ENCODE peak calls at places on chromosome 20, in five cellular contexts. X is HL-60, V is transverse colon, P is spleen, W is prostate gland. M is an unnamed sample.

GRCh38 chr20:4225778-4226177 is 210.4 kb upstream of the RNF24 start:
- DNase-seq in V (no peak), X (no peak), P (no peak), W (no peak), M (no peak)

GRCh38 chr20:25030007-25030648 is 27.8 kb downstream of the ACSS1 start:
- DNase-seq in X (no peak), P (peak; percentile 41), V (no peak), W (no peak), M (no peak)

GRCh38 chr20:49893242-49894072 is 21.9 kb downstream of the SPATA2 start:
- DNase-seq in P (peak; percentile 42), V (no peak), X (no peak), W (no peak), M (no peak)

GRCh38 chr20:408843-409696 is 971 bp downstream of the RBCK1 start:
- DNase-seq in X (no peak), P (no peak), V (no peak), W (no peak), M (no peak)

GRCh38 chr20:64131406-64131805 is 24.0 kb upstream of the NPBWR2 start:
- DNase-seq in X (no peak), V (no peak), P (peak; percentile 33), W (no peak), M (peak; percentile 8)

GRCh38 chr20:4135385-4136077 is 120.2 kb upstream of the RNF24 start:
- DNase-seq in W (no peak), V (peak; percentile 30), P (no peak), X (peak; percentile 78), M (no peak)

GRCh38 chr20:59780494-59781185 is 152.8 kb downstream of the SYCP2 start:
- DNase-seq in V (no peak), P (no peak), X (no peak), W (no peak), M (no peak)

GRCh38 chr20:40880063-40880715 is 148.4 kb upstream of the TOP1 start:
- DNase-seq in X (no peak), V (no peak), P (no peak), W (no peak), M (no peak)

GRCh38 chr20:54208492-54209044 is 681 bp downstream of the PFDN4 start:
- DNase-seq in X (peak; percentile 15), V (no peak), P (no peak), W (no peak), M (no peak)

GRCh38 chr20:45406260-45407066 is 1.6 kb upstream of the DBNDD2 start:
- DNase-seq in P (peak; percentile 85), V (peak; percentile 84), W (peak; percentile 63), X (peak; percentile 62), M (peak; percentile 37)

GRCh38 chr20:50323209-50323608 is 132.6 kb downstream of the CEBPB start:
- DNase-seq in W (no peak), V (peak; percentile 0), P (peak; percentile 14), X (no peak), M (no peak)

GRCh38 chr20:8855315-8855714 is 213.6 kb upstream of the PLCB4 start:
- DNase-seq in V (no peak), W (no peak), P (no peak), X (no peak), M (no peak)

GRCh38 chr20:7387638-7388193 is 552.5 kb downstream of the HAO1 start:
- DNase-seq in P (no peak), W (no peak), V (no peak), X (no peak), M (no peak)

GRCh38 chr20:43746344-43747137 is 19.7 kb upstream of the GTSF1L start:
- DNase-seq in W (no peak), V (no peak), X (no peak), P (no peak), M (no peak)

GRCh38 chr20:50351541-50351940 is 158.6 kb upstream of the PTPN1 start:
- DNase-seq in V (no peak), X (no peak), P (no peak), W (no peak), M (no peak)

GRCh38 chr20:36468149-36469000 is 72.9 kb upstream of the MYL9 start:
- DNase-seq in V (no peak), X (no peak), P (no peak), W (peak; percentile 21), M (no peak)

GRCh38 chr20:17895641-17896246 is 72.8 kb downstream of the SNX5 start:
- DNase-seq in V (peak; percentile 58), P (peak; percentile 88), W (no peak), X (no peak), M (peak; percentile 54)

GRCh38 chr20:56111951-56112730 is 106.8 kb upstream of the CBLN4 start:
- DNase-seq in W (no peak), X (no peak), P (no peak), V (no peak), M (no peak)

GRCh38 chr20:25278636-25279361 is 30.9 kb downstream of the PYGB start:
- DNase-seq in X (no peak), P (peak; percentile 71), W (no peak), V (peak; percentile 6), M (no peak)

GRCh38 chr20:38489181-38489580 is 16.5 kb downstream of the RALGAPB start:
- DNase-seq in V (no peak), X (no peak), P (no peak), W (no peak), M (no peak)

GRCh38 chr20:47379433-47380150 is 23.1 kb upstream of the ZMYND8 start:
- DNase-seq in V (no peak), W (no peak), X (no peak), P (no peak), M (no peak)

GRCh38 chr20:17912916-17913315 is 55.7 kb downstream of the SNX5 start:
- DNase-seq in X (no peak), P (no peak), W (no peak), V (no peak), M (no peak)

GRCh38 chr20:49403012-49403411 is 79.5 kb downstream of the KCNB1 start:
- DNase-seq in X (no peak), W (no peak), P (no peak), V (no peak), M (no peak)

GRCh38 chr20:50762435-50763201 is 31.2 kb downstream of the PARD6B start:
- DNase-seq in V (peak; percentile 62), X (no peak), P (no peak), W (peak; percentile 91), M (no peak)

GRCh38 chr20:20259534-20259933 is 108.4 kb upstream of the INSM1 start:
- DNase-seq in V (no peak), P (no peak), X (peak; percentile 88), W (no peak), M (no peak)

GRCh38 chr20:4633780-4634179 is 87.9 kb upstream of the PRND start:
- DNase-seq in V (no peak), W (no peak), X (no peak), P (no peak), M (no peak)

GRCh38 chr20:47568019-47568418 is 66.3 kb downstream of the NCOA3 start:
- DNase-seq in X (no peak), P (no peak), W (peak; percentile 83), V (peak; percentile 26), M (no peak)

GRCh38 chr20:18256440-18257090 is 31.8 kb upstream of the ZNF133 start:
- DNase-seq in P (no peak), X (no peak), V (no peak), W (no peak), M (no peak)

GRCh38 chr20:2697768-2698167 is 5.2 kb downstream of the EBF4 start:
- DNase-seq in X (no peak), P (peak; percentile 53), V (no peak), W (peak; percentile 2), M (no peak)

GRCh38 chr20:43459022-43459942 is 1.6 kb downstream of the SRSF6 start:
- DNase-seq in P (no peak), X (no peak), V (peak; percentile 23), W (no peak), M (no peak)

GRCh38 chr20:5729348-5729747 is 20.9 kb upstream of the SHLD1 start:
- DNase-seq in P (no peak), W (no peak), X (no peak), V (no peak), M (no peak)

GRCh38 chr20:34333786-34334185 is 29.3 kb upstream of the ITCH start:
- DNase-seq in P (no peak), V (peak; percentile 21), W (no peak), X (no peak), M (no peak)
- TF ChIP-seq POLR2AphosphoS5 in P (no peak), V (no peak), W (no peak), X (no peak), M (no peak)

DNA sequence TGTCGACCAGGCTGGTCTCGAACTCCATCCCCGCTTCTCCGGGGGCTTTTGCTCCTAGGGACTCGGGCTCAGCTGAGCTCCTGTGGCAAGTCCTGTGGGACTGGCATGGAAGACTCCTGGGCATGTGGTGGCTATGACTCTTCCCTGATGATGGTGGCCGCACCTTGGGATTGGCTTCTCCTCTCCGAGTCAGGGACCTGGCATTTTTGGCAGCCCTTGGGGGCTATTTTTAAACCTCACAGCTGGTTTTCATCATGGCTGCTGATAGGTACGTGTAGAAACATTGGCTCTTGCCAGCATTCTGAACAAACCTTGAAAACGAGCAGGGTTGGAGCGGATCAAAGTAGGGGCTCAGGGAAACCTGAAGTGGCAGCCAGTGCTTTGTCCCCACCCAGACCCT is 54.1 kb downstream of the RBM38 start:
- DNase-seq in X (no peak), V (peak; percentile 50), P (no peak), W (no peak), M (no peak)
- TF ChIP-seq POLR2AphosphoS5 in X (no peak), V (peak; percentile 76), P (no peak), W (peak; percentile 41), M (no peak)

GRCh38 chr20:62427172-62428007 is at the start of gene RBBP8NL:
- DNase-seq in P (no peak), V (peak; percentile 92), W (peak; percentile 96), X (no peak), M (no peak)

GRCh38 chr20:62428008-62428384 is 657 bp upstream of the RBBP8NL start:
- DNase-seq in W (no peak), X (no peak), V (peak; percentile 61), P (no peak), M (no peak)

GRCh38 chr20:62429455-62430310 is 2.3 kb upstream of the RBBP8NL start:
- DNase-seq in P (no peak), V (no peak), X (no peak), W (no peak), M (no peak)

GRCh38 chr20:62430311-62430853 is 3.0 kb upstream of the RBBP8NL start:
- DNase-seq in W (no peak), X (no peak), P (no peak), V (no peak), M (no peak)

GRCh38 chr20:62428396-62429160 is 1.2 kb upstream of the RBBP8NL start:
- DNase-seq in X (no peak), W (no peak), P (no peak), V (no peak), M (no peak)
- TF ChIP-seq POLR2AphosphoS5 in X (no peak), W (no peak), P (no peak), V (no peak), M (no peak)

DNA sequence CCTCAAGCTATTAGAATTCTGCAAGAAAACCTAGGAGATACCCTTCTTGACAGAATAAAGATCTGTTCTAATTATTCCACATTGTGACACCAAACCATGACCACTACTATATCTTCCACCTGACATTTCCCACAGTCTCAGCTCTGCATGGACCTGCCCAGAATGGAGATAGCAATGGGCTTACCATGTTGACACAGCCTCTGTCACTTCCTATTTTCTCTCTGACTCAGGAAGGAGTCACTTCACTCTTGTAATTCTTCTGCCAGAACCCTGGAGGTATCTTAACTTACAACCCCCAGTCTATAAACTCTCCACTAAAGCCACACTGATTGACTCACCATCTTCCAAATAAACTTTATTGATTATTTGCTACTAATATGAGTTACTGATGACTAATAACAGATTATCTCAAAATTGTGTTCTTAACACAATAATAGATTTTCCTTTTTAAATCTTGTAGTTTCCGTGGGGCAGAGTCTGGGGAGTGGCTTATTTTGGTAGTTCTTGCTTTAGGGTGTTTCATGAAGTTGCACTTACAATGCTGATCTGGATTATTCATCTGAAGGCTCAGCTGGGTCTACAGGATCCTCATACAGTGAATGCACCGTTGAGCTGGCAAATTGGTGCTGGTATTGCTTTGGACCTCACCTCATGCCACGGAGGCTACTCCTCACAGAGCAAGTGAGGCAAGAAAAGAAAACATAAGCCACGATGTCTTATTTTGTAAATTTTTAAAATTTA is 869.9 kb downstream of the KIF16B start:
- DNase-seq in P (no peak), V (no peak), X (no peak), W (no peak), M (no peak)
- TF ChIP-seq POLR2AphosphoS5 in P (no peak), V (no peak), X (no peak), W (no peak), M (no peak)